ENCODE peak calls at places on chromosome 17, in six cellular contexts. One of them, this sample, is unnamed.

GRCh38 chr17:47741109-47741792 is 8.2 kb downstream of the TBX21 start:
- DNase-seq in choroid plexus epithelial cell: no peak
- DNase-seq in K562: peak; percentile 6
- DNase-seq in Panc1: no peak
- DNase-seq in cardiac muscle cell: no peak
- DNase-seq in AG10803: no peak
- DNase-seq in this sample: no peak

GRCh38 chr17:74481621-74482020 is 15.2 kb downstream of the CD300A start:
- DNase-seq in Panc1: no peak
- DNase-seq in K562: no peak
- DNase-seq in cardiac muscle cell: no peak
- DNase-seq in choroid plexus epithelial cell: no peak
- DNase-seq in AG10803: no peak
- DNase-seq in this sample: no peak

GRCh38 chr17:16406742-16407674 is 8.4 kb upstream of the TRPV2 start:
- DNase-seq in Panc1: no peak
- DNase-seq in choroid plexus epithelial cell: no peak
- DNase-seq in cardiac muscle cell: peak; percentile 35
- DNase-seq in K562: peak; percentile 32
- DNase-seq in AG10803: no peak
- DNase-seq in this sample: no peak

GRCh38 chr17:82242698-82242976 is 13.8 kb downstream of the SLC16A3 start:
- DNase-seq in choroid plexus epithelial cell: no peak
- DNase-seq in K562: no peak
- DNase-seq in cardiac muscle cell: no peak
- DNase-seq in AG10803: no peak
- DNase-seq in Panc1: no peak
- DNase-seq in this sample: no peak

GRCh38 chr17:19304209-19304608 is 58.3 kb downstream of the B9D1 start:
- DNase-seq in Panc1: no peak
- DNase-seq in cardiac muscle cell: peak; percentile 65
- DNase-seq in K562: peak; percentile 36
- DNase-seq in AG10803: peak; percentile 46
- DNase-seq in choroid plexus epithelial cell: peak; percentile 68
- DNase-seq in this sample: no peak

GRCh38 chr17:28946239-28946638 is 5.1 kb downstream of the PHF12 start:
- DNase-seq in K562: no peak
- DNase-seq in choroid plexus epithelial cell: peak; percentile 62
- DNase-seq in Panc1: no peak
- DNase-seq in AG10803: peak; percentile 76
- DNase-seq in cardiac muscle cell: peak; percentile 48
- DNase-seq in this sample: no peak

GRCh38 chr17:34242553-34242952 is 12.5 kb upstream of the CCL2 start:
- DNase-seq in choroid plexus epithelial cell: no peak
- DNase-seq in cardiac muscle cell: no peak
- DNase-seq in Panc1: no peak
- DNase-seq in K562: no peak
- DNase-seq in AG10803: no peak
- DNase-seq in this sample: no peak

GRCh38 chr17:76585048-76585648 is 512 bp downstream of the ST6GALNAC2 start:
- DNase-seq in K562: no peak
- DNase-seq in AG10803: no peak
- DNase-seq in cardiac muscle cell: no peak
- DNase-seq in choroid plexus epithelial cell: no peak
- DNase-seq in Panc1: no peak
- DNase-seq in this sample: no peak

GRCh38 chr17:66975614-66976378 is 11.3 kb downstream of the CACNG4 start:
- DNase-seq in Panc1: no peak
- DNase-seq in AG10803: no peak
- DNase-seq in K562: peak; percentile 39
- DNase-seq in choroid plexus epithelial cell: peak; percentile 12
- DNase-seq in cardiac muscle cell: no peak
- DNase-seq in this sample: no peak

GRCh38 chr17:43543771-43544575 is 2.2 kb downstream of the ETV4 start:
- DNase-seq in AG10803: no peak
- DNase-seq in Panc1: no peak
- DNase-seq in cardiac muscle cell: no peak
- DNase-seq in K562: peak; percentile 34
- DNase-seq in choroid plexus epithelial cell: no peak
- DNase-seq in this sample: no peak

GRCh38 chr17:37111329-37111728 is 162.6 kb downstream of the AATF start:
- DNase-seq in choroid plexus epithelial cell: no peak
- DNase-seq in AG10803: no peak
- DNase-seq in Panc1: no peak
- DNase-seq in cardiac muscle cell: no peak
- DNase-seq in K562: no peak
- DNase-seq in this sample: no peak

GRCh38 chr17:9676084-9676483 is 30.8 kb downstream of the USP43 start:
- DNase-seq in choroid plexus epithelial cell: peak; percentile 45
- DNase-seq in AG10803: no peak
- DNase-seq in cardiac muscle cell: peak; percentile 7
- DNase-seq in K562: no peak
- DNase-seq in Panc1: no peak
- DNase-seq in this sample: no peak

GRCh38 chr17:78135858-78136500 is 5.4 kb downstream of the TMC8 start:
- DNase-seq in choroid plexus epithelial cell: no peak
- DNase-seq in AG10803: no peak
- DNase-seq in K562: no peak
- DNase-seq in cardiac muscle cell: no peak
- DNase-seq in Panc1: no peak
- DNase-seq in this sample: no peak

GRCh38 chr17:57138030-57138911 is 53.2 kb downstream of the AKAP1 start:
- DNase-seq in AG10803: no peak
- DNase-seq in cardiac muscle cell: no peak
- DNase-seq in K562: no peak
- DNase-seq in Panc1: no peak
- DNase-seq in choroid plexus epithelial cell: no peak
- DNase-seq in this sample: no peak

GRCh38 chr17:81381632-81382577 is 13.4 kb upstream of the BAHCC1 start:
- DNase-seq in cardiac muscle cell: no peak
- DNase-seq in AG10803: no peak
- DNase-seq in Panc1: no peak
- DNase-seq in choroid plexus epithelial cell: no peak
- DNase-seq in K562: no peak
- DNase-seq in this sample: no peak

GRCh38 chr17:1931759-1932579 is 93.2 kb downstream of the RTN4RL1 start:
- DNase-seq in K562: no peak
- DNase-seq in AG10803: no peak
- DNase-seq in Panc1: no peak
- DNase-seq in choroid plexus epithelial cell: no peak
- DNase-seq in cardiac muscle cell: peak; percentile 6
- DNase-seq in this sample: no peak

GRCh38 chr17:50607522-50607921 is 27.2 kb upstream of the ABCC3 start:
- DNase-seq in K562: no peak
- DNase-seq in choroid plexus epithelial cell: no peak
- DNase-seq in Panc1: no peak
- DNase-seq in AG10803: no peak
- DNase-seq in cardiac muscle cell: no peak
- DNase-seq in this sample: no peak

GRCh38 chr17:37047631-37048104 is 98.9 kb downstream of the AATF start:
- DNase-seq in AG10803: peak; percentile 80
- DNase-seq in Panc1: peak; percentile 50
- DNase-seq in K562: peak; percentile 77
- DNase-seq in choroid plexus epithelial cell: peak; percentile 94
- DNase-seq in cardiac muscle cell: peak; percentile 89
- DNase-seq in this sample: peak; percentile 39

GRCh38 chr17:57215317-57215716 is 41.0 kb upstream of the MSI2 start:
- DNase-seq in choroid plexus epithelial cell: peak; percentile 26
- DNase-seq in cardiac muscle cell: peak; percentile 4
- DNase-seq in K562: no peak
- DNase-seq in Panc1: no peak
- DNase-seq in AG10803: no peak
- DNase-seq in this sample: peak; percentile 16

GRCh38 chr17:78822552-78822951 is 18.1 kb downstream of the USP36 start:
- DNase-seq in cardiac muscle cell: peak; percentile 90
- DNase-seq in Panc1: no peak
- DNase-seq in K562: no peak
- DNase-seq in choroid plexus epithelial cell: peak; percentile 96
- DNase-seq in AG10803: peak; percentile 88
- DNase-seq in this sample: no peak

GRCh38 chr17:42682400-42683384 is at the start of gene CNTNAP1:
- DNase-seq in choroid plexus epithelial cell: peak; percentile 77
- DNase-seq in cardiac muscle cell: peak; percentile 84
- DNase-seq in AG10803: peak; percentile 75
- DNase-seq in Panc1: no peak
- DNase-seq in K562: no peak
- DNase-seq in this sample: no peak

GRCh38 chr17:82415786-82416185 is 2.4 kb upstream of the HEXD start:
- DNase-seq in K562: no peak
- DNase-seq in choroid plexus epithelial cell: no peak
- DNase-seq in Panc1: no peak
- DNase-seq in AG10803: no peak
- DNase-seq in cardiac muscle cell: no peak
- DNase-seq in this sample: no peak

GRCh38 chr17:83192161-83192788 is 112.9 kb downstream of the METRNL start:
- DNase-seq in AG10803: peak; percentile 78
- DNase-seq in Panc1: no peak
- DNase-seq in choroid plexus epithelial cell: no peak
- DNase-seq in K562: no peak
- DNase-seq in cardiac muscle cell: no peak
- DNase-seq in this sample: no peak

GRCh38 chr17:63538693-63539595 is 11.3 kb upstream of the DCAF7 start:
- DNase-seq in AG10803: no peak
- DNase-seq in choroid plexus epithelial cell: no peak
- DNase-seq in Panc1: no peak
- DNase-seq in K562: no peak
- DNase-seq in cardiac muscle cell: no peak
- DNase-seq in this sample: no peak

GRCh38 chr17:57989011-57989345 is 924 bp upstream of the VEZF1 start:
- DNase-seq in choroid plexus epithelial cell: peak; percentile 48
- DNase-seq in Panc1: no peak
- DNase-seq in AG10803: no peak
- DNase-seq in cardiac muscle cell: no peak
- DNase-seq in K562: peak; percentile 37
- DNase-seq in this sample: no peak

GRCh38 chr17:5583426-5584382 is 605 bp downstream of the NLRP1 start:
- DNase-seq in K562: peak; percentile 5
- DNase-seq in choroid plexus epithelial cell: no peak
- DNase-seq in cardiac muscle cell: peak; percentile 35
- DNase-seq in AG10803: peak; percentile 53
- DNase-seq in Panc1: no peak
- DNase-seq in this sample: no peak
- H3K4me3 ChIP-seq in K562: no peak overlapping the region
- H3K4me3 ChIP-seq in choroid plexus epithelial cell: peak overlapping the region; percentile 46
- H3K4me3 ChIP-seq in cardiac muscle cell: no peak overlapping the region
- H3K4me3 ChIP-seq in AG10803: peak overlapping the region; percentile 90
- H3K4me3 ChIP-seq in Panc1: no peak overlapping the region
- H3K4me3 ChIP-seq in this sample: no peak overlapping the region

GRCh38 chr17:73478768-73479424 is 165.3 kb downstream of the SDK2 start:
- DNase-seq in cardiac muscle cell: no peak
- DNase-seq in AG10803: no peak
- DNase-seq in Panc1: no peak
- DNase-seq in choroid plexus epithelial cell: no peak
- DNase-seq in K562: peak; percentile 39
- DNase-seq in this sample: no peak
- TF ChIP-seq CTCF in cardiac muscle cell: no peak
- TF ChIP-seq CTCF in AG10803: no peak
- TF ChIP-seq CTCF in Panc1: no peak
- TF ChIP-seq CTCF in choroid plexus epithelial cell: peak; percentile 7
- TF ChIP-seq CTCF in K562: peak; percentile 60
- TF ChIP-seq CTCF in this sample: peak; percentile 9

GRCh38 chr17:17780941-17781590 is 55.7 kb downstream of the SREBF1 start:
- DNase-seq in AG10803: no peak
- DNase-seq in cardiac muscle cell: peak; percentile 87
- DNase-seq in Panc1: no peak
- DNase-seq in K562: no peak
- DNase-seq in choroid plexus epithelial cell: peak; percentile 79
- DNase-seq in this sample: no peak
- H3K4me3 ChIP-seq in AG10803: no peak overlapping the region
- H3K4me3 ChIP-seq in cardiac muscle cell: peak overlapping the region; percentile 42
- H3K4me3 ChIP-seq in Panc1: peak overlapping the region; percentile 57
- H3K4me3 ChIP-seq in K562: no peak overlapping the region
- H3K4me3 ChIP-seq in choroid plexus epithelial cell: peak overlapping the region; percentile 53
- H3K4me3 ChIP-seq in this sample: peak overlapping the region; percentile 39

GRCh38 chr17:65954148-65954449 is 237.8 kb downstream of the CEP112 start:
- DNase-seq in cardiac muscle cell: no peak
- DNase-seq in AG10803: no peak
- DNase-seq in Panc1: no peak
- DNase-seq in choroid plexus epithelial cell: peak; percentile 14
- DNase-seq in K562: no peak
- DNase-seq in this sample: no peak
- TF ChIP-seq CTCF in cardiac muscle cell: no peak
- TF ChIP-seq CTCF in AG10803: no peak
- TF ChIP-seq CTCF in Panc1: no peak
- TF ChIP-seq CTCF in choroid plexus epithelial cell: no peak
- TF ChIP-seq CTCF in K562: no peak
- TF ChIP-seq CTCF in this sample: no peak

This sample was measured in retinal pigment epithelial cell.